ENCODE peak calls at places on chromosome 20, in seven cellular contexts. H, E, C, A, Y, M and P are unnamed samples.

GRCh38 chr20:19881080-19881840 is 123.2 kb downstream of the RIN2 start:
- DNase-seq in H (no peak), E (no peak), C (no peak), A (no peak), Y (peak; percentile 77), M (no peak), P (no peak)

GRCh38 chr20:61608275-61609085 is 356.4 kb downstream of the CDH4 start:
- DNase-seq in H (no peak), E (peak; percentile 15), C (peak; percentile 2), A (no peak), Y (peak; percentile 34), M (peak; percentile 22), P (peak; percentile 15)

GRCh38 chr20:58352454-58352853 is 36.6 kb upstream of the VAPB start:
- DNase-seq in H (no peak), E (no peak), C (no peak), A (no peak), Y (no peak), M (no peak), P (no peak)

GRCh38 chr20:46893877-46894578 is 615 bp upstream of the EYA2 start:
- DNase-seq in H (peak; percentile 51), E (no peak), C (no peak), A (no peak), Y (peak; percentile 13), M (no peak), P (peak; percentile 39)

GRCh38 chr20:17721802-17722486 is 22.2 kb downstream of the BANF2 start:
- DNase-seq in H (no peak), E (peak; percentile 10), C (no peak), A (no peak), Y (peak; percentile 29), M (no peak), P (peak; percentile 17)

GRCh38 chr20:33370296-33370695 is 31.0 kb downstream of the CDK5RAP1 start:
- DNase-seq in H (no peak), E (peak; percentile 33), C (no peak), A (no peak), Y (no peak), M (no peak), P (no peak)

GRCh38 chr20:20207291-20207690 is 155.0 kb downstream of the CFAP61 start:
- DNase-seq in H (no peak), E (no peak), C (no peak), A (no peak), Y (peak; percentile 21), M (no peak), P (no peak)

GRCh38 chr20:59693587-59693986 is 89.2 kb downstream of the PHACTR3 start:
- DNase-seq in H (no peak), E (no peak), C (no peak), A (no peak), Y (no peak), M (no peak), P (no peak)

GRCh38 chr20:50721881-50722281 is 9.5 kb upstream of the PARD6B start:
- DNase-seq in H (peak; percentile 33), E (peak; percentile 42), C (no peak), A (no peak), Y (no peak), M (no peak), P (no peak)

GRCh38 chr20:64219730-64220129 is 35.8 kb upstream of the PCMTD2 start:
- DNase-seq in H (no peak), E (no peak), C (no peak), A (no peak), Y (no peak), M (no peak), P (no peak)

GRCh38 chr20:5696011-5696559 is 54.1 kb upstream of the SHLD1 start:
- DNase-seq in H (no peak), E (peak; percentile 88), C (peak; percentile 28), A (no peak), Y (no peak), M (no peak), P (peak; percentile 92)

GRCh38 chr20:19835533-19836222 is 77.6 kb downstream of the RIN2 start:
- DNase-seq in H (no peak), E (no peak), C (no peak), A (no peak), Y (peak; percentile 69), M (no peak), P (no peak)

GRCh38 chr20:37379967-37380828 is 34.3 kb downstream of the SRC start:
- DNase-seq in H (no peak), E (peak; percentile 76), C (no peak), A (no peak), Y (no peak), M (peak; percentile 31), P (peak; percentile 8)

GRCh38 chr20:4375881-4376280 is 345.8 kb upstream of the PRND start:
- DNase-seq in H (no peak), E (peak; percentile 81), C (no peak), A (no peak), Y (peak; percentile 14), M (peak; percentile 76), P (no peak)

GRCh38 chr20:44104807-44105517 is 82.0 kb downstream of the JPH2 start:
- DNase-seq in H (peak; percentile 57), E (peak; percentile 91), C (no peak), A (no peak), Y (no peak), M (peak; percentile 59), P (peak; percentile 54)

GRCh38 chr20:48737463-48738093 is 90.2 kb downstream of the PREX1 start:
- DNase-seq in H (no peak), E (no peak), C (no peak), A (no peak), Y (no peak), M (no peak), P (no peak)

GRCh38 chr20:34984756-34985261 is 29.1 kb downstream of the MYH7B start:
- DNase-seq in H (no peak), E (no peak), C (no peak), A (no peak), Y (no peak), M (no peak), P (no peak)

GRCh38 chr20:1267161-1267560 is 1.1 kb downstream of the SNPH start:
- DNase-seq in H (no peak), E (no peak), C (no peak), A (no peak), Y (no peak), M (no peak), P (no peak)

GRCh38 chr20:39871013-39871412 is 818.0 kb downstream of the MAFB start:
- DNase-seq in H (no peak), E (no peak), C (no peak), A (no peak), Y (no peak), M (no peak), P (no peak)

GRCh38 chr20:24948939-24949679 is at the start of gene CST7:
- DNase-seq in H (no peak), E (no peak), C (no peak), A (no peak), Y (peak; percentile 12), M (no peak), P (no peak)